ENCODE peak calls at places on chromosomes 7 and 10, in five cellular contexts. One of them, this sample, is unnamed.

GRCh38 chr10:119802068-119802538 is 70.5 kb downstream of the MCMBP start:
- DNase-seq in central memory CD4-positive, alpha-beta T cell: no peak
- DNase-seq in HEK293T: no peak
- DNase-seq in astrocyte: no peak
- DNase-seq in small intestine: no peak
- DNase-seq in this sample: no peak

GRCh38 chr7:26653430-26653911 is 210.9 kb downstream of the SKAP2 start:
- DNase-seq in small intestine: peak
- DNase-seq in astrocyte: no peak
- DNase-seq in central memory CD4-positive, alpha-beta T cell: no peak
- DNase-seq in HEK293T: peak
- DNase-seq in this sample: no peak

GRCh38 chr7:150631084-150631824 is 931 bp downstream of the GIMAP6 start:
- DNase-seq in HEK293T: no peak
- DNase-seq in astrocyte: no peak
- DNase-seq in central memory CD4-positive, alpha-beta T cell: peak
- DNase-seq in small intestine: peak
- DNase-seq in this sample: no peak

GRCh38 chr10:46077141-46077554 is 31.1 kb upstream of the MSMB start:
- DNase-seq in small intestine: no peak
- DNase-seq in HEK293T: no peak
- DNase-seq in astrocyte: no peak
- DNase-seq in central memory CD4-positive, alpha-beta T cell: no peak
- DNase-seq in this sample: no peak

GRCh38 chr10:91007656-91008055 is 86.8 kb upstream of the ANKRD1 start:
- DNase-seq in central memory CD4-positive, alpha-beta T cell: no peak
- DNase-seq in HEK293T: no peak
- DNase-seq in astrocyte: no peak
- DNase-seq in small intestine: no peak
- DNase-seq in this sample: no peak

GRCh38 chr7:47534322-47535032 is 47.4 kb downstream of the TNS3 start:
- DNase-seq in HEK293T: peak
- DNase-seq in astrocyte: peak
- DNase-seq in small intestine: no peak
- DNase-seq in central memory CD4-positive, alpha-beta T cell: no peak
- DNase-seq in this sample: no peak

GRCh38 chr7:99864041-99864440 is 12.8 kb downstream of the OR2AE1 start:
- DNase-seq in astrocyte: peak
- DNase-seq in HEK293T: no peak
- DNase-seq in small intestine: no peak
- DNase-seq in central memory CD4-positive, alpha-beta T cell: no peak
- DNase-seq in this sample: no peak

GRCh38 chr10:42962120-42962901 is 114.6 kb upstream of the RET start:
- DNase-seq in astrocyte: no peak
- DNase-seq in HEK293T: no peak
- DNase-seq in small intestine: no peak
- DNase-seq in central memory CD4-positive, alpha-beta T cell: no peak
- DNase-seq in this sample: no peak

GRCh38 chr10:15254808-15255655 is 86.5 kb upstream of the NMT2 start:
- DNase-seq in small intestine: peak
- DNase-seq in HEK293T: no peak
- DNase-seq in astrocyte: no peak
- DNase-seq in central memory CD4-positive, alpha-beta T cell: peak
- DNase-seq in this sample: no peak

GRCh38 chr7:94087664-94088352 is 83.7 kb upstream of the BET1 start:
- DNase-seq in small intestine: peak
- DNase-seq in HEK293T: peak
- DNase-seq in astrocyte: peak
- DNase-seq in central memory CD4-positive, alpha-beta T cell: peak
- DNase-seq in this sample: peak

GRCh38 chr7:119969054-119969453 is 303.9 kb upstream of the KCND2 start:
- DNase-seq in central memory CD4-positive, alpha-beta T cell: no peak
- DNase-seq in small intestine: no peak
- DNase-seq in HEK293T: no peak
- DNase-seq in astrocyte: peak
- DNase-seq in this sample: no peak

GRCh38 chr7:44280636-44280992 is 44.8 kb downstream of the CAMK2B start:
- DNase-seq in small intestine: no peak
- DNase-seq in astrocyte: no peak
- DNase-seq in HEK293T: no peak
- DNase-seq in central memory CD4-positive, alpha-beta T cell: no peak
- DNase-seq in this sample: no peak

GRCh38 chr10:132102071-132102716 is 36.4 kb downstream of the JAKMIP3 start:
- DNase-seq in central memory CD4-positive, alpha-beta T cell: no peak
- DNase-seq in HEK293T: no peak
- DNase-seq in small intestine: no peak
- DNase-seq in astrocyte: no peak
- DNase-seq in this sample: no peak

GRCh38 chr7:42978496-42978895 is 46.3 kb downstream of the MRPL32 start:
- DNase-seq in astrocyte: no peak
- DNase-seq in HEK293T: no peak
- DNase-seq in small intestine: no peak
- DNase-seq in central memory CD4-positive, alpha-beta T cell: no peak
- DNase-seq in this sample: no peak

GRCh38 chr10:62851449-62851848 is 35.3 kb upstream of the EGR2 start:
- DNase-seq in small intestine: peak
- DNase-seq in HEK293T: peak
- DNase-seq in astrocyte: no peak
- DNase-seq in central memory CD4-positive, alpha-beta T cell: no peak
- DNase-seq in this sample: no peak

GRCh38 chr7:123865517-123866117 is 20.6 kb downstream of the HYAL4 start:
- DNase-seq in central memory CD4-positive, alpha-beta T cell: peak
- DNase-seq in astrocyte: peak
- DNase-seq in small intestine: peak
- DNase-seq in HEK293T: peak
- DNase-seq in this sample: peak

GRCh38 chr7:64795176-64795575 is 948 bp downstream of the ZNF138 start:
- DNase-seq in central memory CD4-positive, alpha-beta T cell: no peak
- DNase-seq in small intestine: no peak
- DNase-seq in astrocyte: no peak
- DNase-seq in HEK293T: no peak
- DNase-seq in this sample: no peak

GRCh38 chr7:29449569-29450260 is 113.9 kb upstream of the PRR15 start:
- DNase-seq in small intestine: no peak
- DNase-seq in HEK293T: no peak
- DNase-seq in astrocyte: no peak
- DNase-seq in central memory CD4-positive, alpha-beta T cell: no peak
- DNase-seq in this sample: no peak

GRCh38 chr10:71968553-71969474 is 4.6 kb downstream of the CHST3 start:
- DNase-seq in small intestine: no peak
- DNase-seq in astrocyte: no peak
- DNase-seq in HEK293T: no peak
- DNase-seq in central memory CD4-positive, alpha-beta T cell: no peak
- DNase-seq in this sample: no peak

GRCh38 chr10:124292911-124293640 is 125.6 kb downstream of the OAT start:
- DNase-seq in central memory CD4-positive, alpha-beta T cell: no peak
- DNase-seq in HEK293T: no peak
- DNase-seq in astrocyte: no peak
- DNase-seq in small intestine: no peak
- DNase-seq in this sample: no peak

GRCh38 chr10:10233256-10233655 is 784.4 kb upstream of the CELF2 start:
- DNase-seq in astrocyte: no peak
- DNase-seq in HEK293T: no peak
- DNase-seq in central memory CD4-positive, alpha-beta T cell: no peak
- DNase-seq in small intestine: no peak
- DNase-seq in this sample: no peak

GRCh38 chr10:22573820-22574569 is 140.4 kb downstream of the PIP4K2A start:
- DNase-seq in central memory CD4-positive, alpha-beta T cell: no peak
- DNase-seq in HEK293T: peak
- DNase-seq in astrocyte: no peak
- DNase-seq in small intestine: peak
- DNase-seq in this sample: no peak

GRCh38 chr10:81873932-81874816 is 820 bp upstream of the NRG3 start:
- DNase-seq in HEK293T: peak
- DNase-seq in small intestine: peak
- DNase-seq in astrocyte: peak
- DNase-seq in central memory CD4-positive, alpha-beta T cell: no peak
- DNase-seq in this sample: no peak

GRCh38 chr7:127525866-127526456 is 59.4 kb downstream of the GCC1 start:
- DNase-seq in small intestine: no peak
- DNase-seq in HEK293T: no peak
- DNase-seq in astrocyte: no peak
- DNase-seq in central memory CD4-positive, alpha-beta T cell: no peak
- DNase-seq in this sample: no peak

GRCh38 chr7:99108615-99109014 is 35.3 kb downstream of the SMURF1 start:
- DNase-seq in HEK293T: no peak
- DNase-seq in central memory CD4-positive, alpha-beta T cell: no peak
- DNase-seq in small intestine: no peak
- DNase-seq in astrocyte: peak
- DNase-seq in this sample: no peak

GRCh38 chr7:67663644-67664043 is 667.0 kb downstream of the TYW1 start:
- DNase-seq in small intestine: no peak
- DNase-seq in central memory CD4-positive, alpha-beta T cell: no peak
- DNase-seq in HEK293T: no peak
- DNase-seq in astrocyte: no peak
- DNase-seq in this sample: no peak

GRCh38 chr7:6700793-6701192 is 6.0 kb downstream of the ZNF12 start:
- DNase-seq in HEK293T: no peak
- DNase-seq in astrocyte: no peak
- DNase-seq in small intestine: no peak
- DNase-seq in central memory CD4-positive, alpha-beta T cell: no peak
- DNase-seq in this sample: no peak

GRCh38 chr10:43851030-43851429 is 202.3 kb upstream of the ZNF32 start:
- DNase-seq in small intestine: peak
- DNase-seq in HEK293T: no peak
- DNase-seq in astrocyte: no peak
- DNase-seq in central memory CD4-positive, alpha-beta T cell: no peak
- DNase-seq in this sample: no peak

GRCh38 chr10:26946103-26946907 is 85.5 kb upstream of the ABI1 start:
- DNase-seq in central memory CD4-positive, alpha-beta T cell: no peak
- DNase-seq in astrocyte: no peak
- DNase-seq in HEK293T: no peak
- DNase-seq in small intestine: peak
- DNase-seq in this sample: no peak

GRCh38 chr10:78337646-78338391 is 304.2 kb downstream of the RPS24 start:
- DNase-seq in small intestine: no peak
- DNase-seq in astrocyte: peak
- DNase-seq in central memory CD4-positive, alpha-beta T cell: no peak
- DNase-seq in HEK293T: no peak
- DNase-seq in this sample: no peak

GRCh38 chr7:7077945-7078344 is 104.4 kb upstream of the C1GALT1 start:
- DNase-seq in astrocyte: no peak
- DNase-seq in HEK293T: no peak
- DNase-seq in central memory CD4-positive, alpha-beta T cell: no peak
- DNase-seq in small intestine: no peak
- DNase-seq in this sample: no peak

GRCh38 chr7:17184805-17185689 is 113.4 kb upstream of the AHR start:
- DNase-seq in small intestine: no peak
- DNase-seq in central memory CD4-positive, alpha-beta T cell: no peak
- DNase-seq in HEK293T: no peak
- DNase-seq in astrocyte: peak
- DNase-seq in this sample: no peak